ENCODE peak calls at places on chromosomes 5 and 9, in six cellular contexts. T is naive thymus-derived CD4-positive, alpha-beta T cell; K is psoas muscle; O is left lung; F is heart left ventricle; Z is PC-3. P is an unnamed sample.

GRCh38 chr5:158987231-158987630 is 112.5 kb downstream of the EBF1 start:
- ATAC-seq in O (no peak), Z (no peak), F (no peak), T (no peak), K (no peak), P (no peak)

GRCh38 chr5:32182463-32183081 is 8.5 kb upstream of the GOLPH3 start:
- ATAC-seq in K (no peak), Z (no peak), F (peak; percentile 90), T (peak; percentile 42), O (no peak), P (no peak)

GRCh38 chr9:135816179-135816970 is 91.0 kb downstream of the CAMSAP1 start:
- ATAC-seq in F (peak; percentile 68), K (no peak), O (no peak), T (no peak), Z (no peak), P (no peak)

GRCh38 chr9:127904518-127904887 is 5.1 kb upstream of the ST6GALNAC6 start:
- ATAC-seq in K (no peak), Z (no peak), F (peak; percentile 5), O (peak; percentile 57), T (peak; percentile 2), P (no peak)

GRCh38 chr9:75186767-75187380 is 98.6 kb downstream of the OSTF1 start:
- ATAC-seq in K (no peak), T (peak; percentile 51), F (no peak), Z (no peak), O (peak; percentile 63), P (no peak)

GRCh38 chr9:108411632-108412031 is 444.2 kb downstream of the ACTL7B start:
- ATAC-seq in O (no peak), Z (no peak), K (no peak), F (no peak), T (no peak), P (no peak)

GRCh38 chr9:137099231-137099630 is 12.4 kb downstream of the MAN1B1 start:
- ATAC-seq in K (no peak), T (no peak), Z (no peak), O (no peak), F (peak; percentile 12), P (no peak)

GRCh38 chr5:9467199-9468069 is 78.4 kb downstream of the SEMA5A start:
- ATAC-seq in O (peak; percentile 23), K (no peak), Z (peak; percentile 54), T (no peak), F (no peak), P (no peak)

GRCh38 chr5:96001262-96001661 is 39.6 kb upstream of the ELL2 start:
- ATAC-seq in K (no peak), T (no peak), F (no peak), O (no peak), Z (no peak), P (no peak)

GRCh38 chr9:89340332-89340731 is 22.0 kb downstream of the SECISBP2 start:
- ATAC-seq in K (no peak), F (no peak), O (no peak), Z (no peak), T (no peak), P (no peak)

DNA sequence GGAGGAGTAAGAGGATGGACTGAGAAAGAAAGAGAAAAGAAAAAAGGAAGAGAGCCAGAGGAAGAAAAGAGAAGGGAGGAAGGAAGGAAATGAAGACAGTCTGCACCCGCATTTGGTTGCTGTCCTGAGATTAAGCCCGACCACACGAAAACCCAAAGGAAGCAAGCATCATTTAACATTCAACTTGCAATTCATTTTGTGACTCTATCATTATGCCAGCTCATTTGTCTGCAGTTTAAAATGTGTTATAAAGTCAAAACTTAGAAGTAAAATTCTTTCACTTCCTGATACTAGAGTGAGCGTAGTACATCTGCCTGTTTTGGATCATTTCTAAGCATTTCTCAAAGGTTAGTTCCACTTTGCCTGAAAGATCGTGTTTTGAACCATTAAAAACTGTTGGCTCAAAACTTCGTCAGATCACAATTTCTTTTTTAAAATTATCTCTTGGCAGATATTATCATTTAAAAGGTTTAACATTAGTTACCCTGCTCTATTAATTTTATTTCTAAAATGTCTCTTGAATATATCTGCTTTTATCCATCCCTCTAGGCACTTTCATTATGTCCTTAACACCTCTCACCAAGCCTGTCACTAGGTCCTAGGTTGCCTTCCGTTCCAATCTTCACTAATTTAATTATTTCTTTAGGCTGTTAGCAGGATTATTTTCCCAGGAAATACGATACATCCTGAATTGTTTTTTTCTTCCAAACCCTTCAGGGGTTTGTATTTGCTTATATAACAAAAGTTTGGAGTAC is 240.9 kb downstream of the TLE4 start:
- ATAC-seq in Z (no peak), K (no peak), T (peak; percentile 65), O (no peak), F (peak; percentile 34), P (no peak)
- H3K4me3 ChIP-seq in Z (no peak overlapping the region), K (peak overlapping the region; percentile 24), T (peak overlapping the region; percentile 27), O (no peak overlapping the region), F (no peak overlapping the region), P (no peak overlapping the region)

DNA sequence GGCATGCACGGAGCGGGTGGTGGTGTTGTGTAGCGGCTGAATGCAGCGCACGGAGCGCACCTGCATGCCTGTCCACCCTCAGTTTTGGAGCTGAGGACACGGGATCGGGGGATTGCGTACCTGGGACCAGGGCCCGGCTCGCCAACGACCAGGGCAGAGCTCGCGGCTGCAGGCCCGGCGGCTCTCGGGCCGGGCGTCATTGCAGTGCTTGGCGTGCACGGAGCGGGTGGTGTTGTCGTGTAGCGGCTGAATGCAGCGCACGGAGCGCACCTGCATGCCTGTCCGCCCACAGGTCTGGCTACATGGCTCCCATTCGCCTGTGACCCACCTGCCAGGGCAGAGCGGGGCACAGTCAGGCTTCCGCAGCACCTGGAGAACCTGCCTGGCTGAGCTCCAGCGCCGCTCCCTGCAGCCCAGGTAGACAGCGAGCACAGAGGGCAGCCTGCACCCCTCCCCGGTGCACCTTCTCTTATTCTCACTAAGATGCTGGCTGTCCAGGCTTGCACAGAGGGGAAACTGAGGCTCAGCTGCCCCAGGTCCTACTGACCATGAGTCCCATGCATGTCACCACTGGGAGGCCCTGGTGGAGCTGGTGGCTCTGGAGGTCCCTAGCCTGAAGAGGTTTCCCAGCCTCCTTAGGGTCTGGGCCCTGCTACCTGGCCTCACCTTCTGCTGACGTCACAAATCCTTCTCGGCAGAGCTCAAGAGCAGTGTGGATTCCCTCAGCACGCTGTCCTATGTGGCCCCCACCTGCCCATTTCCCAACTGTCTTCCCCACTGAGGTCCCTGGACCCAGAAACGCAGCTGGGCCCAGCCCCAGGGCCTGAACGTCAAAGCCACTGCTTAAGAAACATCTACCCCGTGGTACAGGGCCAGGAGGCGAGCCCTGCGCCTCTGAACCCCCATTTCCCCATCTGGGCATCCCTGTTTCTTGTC is 64.9 kb downstream of the ZNF354C start:
- ATAC-seq in F (no peak), O (no peak), K (no peak), Z (no peak), T (no peak), P (no peak)
- H3K9me3 ChIP-seq in F (no peaks in the 10 kb centered on the region), O (no peaks in the 10 kb centered on the region), K (no peaks in the 10 kb centered on the region), Z (no peaks in the 10 kb centered on the region), T (no peaks in the 10 kb centered on the region), P (peaks cover 24% of the 10 kb centered on the region)

GRCh38 chr9:33295571-33295970 is 5.3 kb downstream of the NFX1 start:
- ATAC-seq in O (no peak), F (no peak), Z (no peak), K (no peak), T (no peak), P (no peak)

GRCh38 chr9:33290247-33290993 is at the start of gene NFX1:
- ATAC-seq in Z (peak; percentile 94), O (peak; percentile 92), F (peak; percentile 91), T (peak; percentile 89), K (peak; percentile 89), P (peak; percentile 94)

GRCh38 chr9:33290994-33291397 is 680 bp downstream of the NFX1 start:
- ATAC-seq in T (no peak), K (no peak), O (no peak), Z (no peak), F (no peak), P (no peak)

GRCh38 chr9:33294670-33295432 is 4.5 kb downstream of the NFX1 start:
- ATAC-seq in Z (no peak), O (no peak), F (no peak), K (no peak), T (no peak), P (no peak)

DNA sequence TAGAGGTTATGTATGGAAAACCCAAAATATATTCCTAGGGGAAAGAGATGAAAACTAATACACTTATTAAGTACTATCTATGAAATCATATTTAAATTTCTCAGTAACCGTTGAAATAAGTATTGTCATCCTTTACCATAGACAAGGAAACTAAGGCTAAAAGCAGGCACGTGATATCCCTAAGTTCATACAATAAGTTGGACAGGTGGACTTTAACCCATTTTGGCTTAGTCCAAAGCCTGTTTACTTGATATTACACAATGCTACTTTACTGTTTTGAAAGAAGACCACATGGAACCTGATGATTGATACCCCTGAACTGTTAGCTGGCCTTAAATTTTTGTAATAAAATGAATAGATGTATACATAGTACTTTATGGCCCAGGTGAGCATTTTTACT is 3.5 kb downstream of the NFX1 start:
- ATAC-seq in Z (no peak), F (no peak), K (no peak), O (no peak), T (no peak), P (no peak)
- H3K4me3 ChIP-seq in Z (no peak overlapping the region), F (no peak overlapping the region), K (peak overlapping the region; percentile 9), O (no peak overlapping the region), T (no peak overlapping the region), P (no peak overlapping the region)

DNA sequence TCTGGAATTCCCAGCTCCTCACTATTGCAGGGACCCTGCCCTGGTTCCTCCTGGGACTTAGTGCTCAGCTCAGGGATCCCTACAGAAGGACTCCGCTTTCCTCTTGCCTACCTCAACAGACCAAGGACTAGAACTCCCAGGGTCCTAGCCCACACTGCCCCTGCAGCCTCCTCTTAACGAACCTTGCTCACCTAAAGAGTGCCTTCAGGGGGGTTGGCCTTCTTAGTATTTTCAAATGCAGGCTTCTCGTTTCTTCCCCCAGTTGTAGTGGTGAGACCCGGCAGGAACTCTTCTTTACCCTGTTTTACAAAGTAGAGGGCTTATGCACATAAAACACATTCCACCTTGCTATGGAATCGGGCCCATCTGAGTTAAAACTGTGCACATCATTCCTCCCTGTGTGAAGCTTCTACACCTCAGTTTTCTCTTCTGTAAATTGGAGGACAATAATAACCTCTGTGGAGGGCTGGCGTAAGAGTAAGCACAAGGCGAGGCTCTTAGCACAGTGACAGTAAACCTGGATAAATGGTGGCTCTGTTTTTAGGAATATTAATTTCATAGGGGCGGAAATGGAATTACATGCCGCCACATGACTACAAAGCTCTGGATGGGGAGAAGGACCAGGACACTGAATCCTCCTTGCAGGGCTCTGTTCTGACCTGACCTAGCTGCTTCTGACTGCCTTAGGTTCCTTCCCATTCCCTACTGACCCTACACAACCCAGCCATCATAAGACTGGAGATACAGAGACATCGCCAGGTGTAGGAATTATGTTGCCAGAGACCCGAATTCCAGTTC is 3.8 kb upstream of the HAND1 start:
- ATAC-seq in O (no peak), Z (no peak), T (no peak), K (no peak), F (no peak), P (no peak)
- H3K9me3 ChIP-seq in O (no peaks in the 10 kb centered on the region), Z (no peaks in the 10 kb centered on the region), T (no peaks in the 10 kb centered on the region), K (no peaks in the 10 kb centered on the region), F (no peaks in the 10 kb centered on the region), P (no peaks in the 10 kb centered on the region)

GRCh38 chr5:172797800-172798199 is 26.8 kb upstream of the DUSP1 start:
- ATAC-seq in T (no peak), F (no peak), Z (peak; percentile 11), K (no peak), O (no peak), P (no peak)
- H3K4me3 ChIP-seq in T (no peak overlapping the region), F (no peak overlapping the region), Z (peak overlapping the region; percentile 50), K (no peak overlapping the region), O (no peak overlapping the region), P (no peak overlapping the region)

GRCh38 chr5:68886814-68887213 is 207.0 kb upstream of the SLC30A5 start:
- ATAC-seq in K (no peak), T (no peak), O (no peak), F (no peak), Z (no peak), P (no peak)

GRCh38 chr5:68894673-68895072 is 199.1 kb upstream of the SLC30A5 start:
- ATAC-seq in K (no peak), O (no peak), Z (no peak), T (peak; percentile 40), F (no peak), P (no peak)

GRCh38 chr5:68891718-68892117 is 202.1 kb upstream of the SLC30A5 start:
- ATAC-seq in T (peak; percentile 48), K (no peak), F (no peak), Z (no peak), O (no peak), P (no peak)
- H3K9me3 ChIP-seq in T (no peaks in the 10 kb centered on the region), K (no peaks in the 10 kb centered on the region), F (no peaks in the 10 kb centered on the region), Z (no peaks in the 10 kb centered on the region), O (no peaks in the 10 kb centered on the region), P (no peaks in the 10 kb centered on the region)

P was measured in gastroesophageal sphincter.